ENCODE peak calls at places on chromosomes 13 and 19, in nine cellular contexts. M is fibroblast of pulmonary artery, O is transverse colon, H is breast epithelium, Y is left ventricle myocardium inferior, A is tibial nerve, D is AG04450, N is epithelial cell of esophagus, X is prostate gland. J is an unnamed sample.

GRCh38 chr19:6220385-6221191 is 59.2 kb downstream of the MLLT1 start:
- DNase-seq in M (peak), A (peak), D (no peak), O (peak), H (peak), Y (peak), X (no peak), N (peak), J (peak)

GRCh38 chr13:113926951-113927660 is 46.8 kb downstream of the C13orf46 start:
- DNase-seq in X (no peak), O (no peak), M (no peak), A (no peak), D (no peak), N (no peak), H (peak), Y (peak), J (no peak)

GRCh38 chr13:98429977-98430785 is 146.7 kb downstream of the STK24 start:
- DNase-seq in A (no peak), Y (no peak), X (no peak), N (no peak), D (no peak), O (no peak), M (no peak), H (no peak), J (no peak)

GRCh38 chr19:5152013-5152763 is 183.3 kb downstream of the KDM4B start:
- DNase-seq in H (no peak), M (no peak), N (no peak), A (no peak), X (no peak), O (no peak), Y (no peak), D (no peak), J (no peak)

GRCh38 chr19:44113784-44114390 is 688 bp downstream of the ZNF225 start:
- DNase-seq in N (no peak), X (peak), D (no peak), M (no peak), A (no peak), Y (no peak), H (no peak), O (peak), J (peak)

GRCh38 chr13:110629735-110630134 is 14.4 kb downstream of the NAXD start:
- DNase-seq in H (no peak), O (no peak), Y (no peak), D (no peak), X (no peak), M (no peak), A (no peak), N (no peak), J (no peak)

GRCh38 chr19:58024661-58025060 is 9.2 kb upstream of the ZSCAN1 start:
- DNase-seq in O (no peak), H (no peak), Y (no peak), M (no peak), X (no peak), N (no peak), A (no peak), D (no peak), J (no peak)

GRCh38 chr19:54188224-54188871 is 1.0 kb downstream of the MBOAT7 start:
- DNase-seq in D (no peak), N (peak), X (no peak), A (no peak), O (no peak), M (peak), H (no peak), Y (no peak), J (peak)

GRCh38 chr19:58338825-58339558 is 12.2 kb downstream of the ZSCAN22 start:
- DNase-seq in Y (no peak), X (no peak), H (no peak), A (no peak), M (no peak), O (no peak), D (no peak), N (peak), J (no peak)

GRCh38 chr19:51194527-51195315 is 30.2 kb upstream of the CD33 start:
- DNase-seq in M (no peak), O (no peak), H (no peak), Y (no peak), N (no peak), X (no peak), D (no peak), A (no peak), J (no peak)

GRCh38 chr13:101481421-101481820 is 28.9 kb downstream of the ITGBL1 start:
- DNase-seq in M (no peak), N (no peak), H (no peak), O (no peak), D (no peak), Y (no peak), X (no peak), A (no peak), J (no peak)

GRCh38 chr19:13095393-13095784 is 7.3 kb downstream of the LYL1 start:
- DNase-seq in D (no peak), Y (no peak), H (no peak), N (no peak), M (no peak), O (no peak), A (no peak), X (no peak), J (no peak)

GRCh38 chr19:1799695-1800342 is 12.3 kb downstream of the ATP8B3 start:
- DNase-seq in A (no peak), O (no peak), X (no peak), H (no peak), D (no peak), M (no peak), N (no peak), Y (no peak), J (no peak)

GRCh38 chr13:89988206-89988605 is 1359.3 kb upstream of the MIR17HG start:
- DNase-seq in M (no peak), A (no peak), D (no peak), Y (no peak), N (no peak), H (no peak), O (no peak), X (no peak), J (no peak)

GRCh38 chr19:1862424-1863307 is 713 bp downstream of the KLF16 start:
- DNase-seq in D (no peak), X (no peak), M (no peak), O (peak), H (no peak), Y (no peak), A (no peak), N (peak), J (no peak)

GRCh38 chr13:112210401-112210800 is 143.5 kb downstream of the SOX1 start:
- DNase-seq in A (no peak), D (no peak), O (no peak), Y (no peak), N (no peak), X (no peak), H (no peak), M (no peak), J (no peak)

GRCh38 chr19:47309608-47310007 is at the start of gene C5AR1:
- DNase-seq in H (no peak), A (no peak), O (peak), M (no peak), D (no peak), X (no peak), Y (peak), N (no peak), J (no peak)

GRCh38 chr13:44403720-44404063 is 30.1 kb downstream of the SERP2 start:
- DNase-seq in D (no peak), O (no peak), X (no peak), H (no peak), A (no peak), N (peak), Y (no peak), M (no peak), J (no peak)

GRCh38 chr13:50529154-50529882 is 314.2 kb downstream of the DLEU7 start:
- DNase-seq in D (peak), M (peak), A (peak), N (peak), O (peak), H (peak), Y (peak), X (peak), J (peak)

GRCh38 chr19:48271531-48272151 is 1.8 kb downstream of the ZNF114 start:
- DNase-seq in M (peak), H (no peak), Y (peak), A (no peak), N (peak), O (peak), D (no peak), X (no peak), J (peak)

GRCh38 chr13:83943530-83944279 is 61.4 kb upstream of the SLITRK1 start:
- DNase-seq in A (no peak), X (no peak), Y (no peak), O (no peak), M (no peak), D (no peak), H (no peak), N (no peak), J (no peak)

GRCh38 chr13:39616087-39616694 is 13.2 kb upstream of the LHFPL6 start:
- DNase-seq in H (peak), N (peak), O (peak), M (peak), X (peak), D (peak), Y (no peak), A (peak), J (peak)

GRCh38 chr13:96960379-96960778 is 33.9 kb downstream of the OXGR1 start:
- DNase-seq in Y (no peak), M (no peak), O (no peak), N (no peak), A (no peak), D (no peak), H (no peak), X (no peak), J (no peak)

GRCh38 chr13:96963786-96964475 is 30.3 kb downstream of the OXGR1 start:
- DNase-seq in N (peak), D (no peak), M (no peak), Y (no peak), H (no peak), O (no peak), X (no peak), A (no peak), J (no peak)

GRCh38 chr13:96952592-96952991 is 41.7 kb downstream of the OXGR1 start:
- DNase-seq in X (no peak), H (no peak), D (no peak), O (no peak), Y (no peak), A (no peak), M (no peak), N (no peak), J (no peak)

GRCh38 chr13:96958286-96958891 is 35.9 kb downstream of the OXGR1 start:
- DNase-seq in Y (no peak), O (no peak), X (peak), N (peak), H (no peak), M (peak), A (peak), D (no peak), J (peak)
- TF ChIP-seq CTCF in Y (peak), O (peak), X (peak), N (peak), H (peak), M (peak), A (peak), D (peak), J (peak)

DNA sequence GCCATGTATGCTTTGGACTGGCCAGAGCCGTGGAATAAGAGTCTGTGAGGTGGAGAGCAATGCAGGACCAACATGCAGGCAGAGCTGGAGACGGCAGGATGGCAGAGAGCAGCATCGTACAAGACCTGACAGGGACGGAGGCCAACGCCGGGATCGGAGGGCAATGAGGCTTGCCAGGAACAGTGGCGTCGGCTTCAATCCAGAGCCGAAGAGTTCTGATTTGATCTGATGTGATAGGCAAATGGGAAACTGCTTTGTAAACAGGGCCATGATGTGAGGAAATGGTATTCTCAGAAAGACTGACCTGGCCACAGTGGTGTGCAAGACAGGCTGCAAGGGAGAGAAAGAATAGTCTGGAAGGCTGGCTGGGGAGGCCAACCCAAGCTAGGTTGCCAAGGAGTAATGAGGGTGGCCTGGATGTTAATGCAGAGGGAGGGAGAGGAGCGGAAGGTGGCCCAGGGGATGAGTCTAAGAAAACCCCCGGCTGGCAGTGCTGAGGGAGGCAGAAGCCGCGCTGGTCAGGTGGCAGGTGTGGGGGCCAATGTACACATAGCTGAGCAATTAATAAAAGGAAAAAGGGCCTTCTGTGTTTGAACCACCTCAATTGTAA is 26.7 kb downstream of the RCBTB2 start:
- DNase-seq in M (no peak), D (no peak), N (no peak), A (no peak), O (no peak), Y (no peak), X (peak), H (no peak), J (no peak)
- H3K4me3 ChIP-seq in M (no peak), D (no peak), N (no peak), A (no peak), O (no peak), Y (peak), X (no peak), H (no peak), J (no peak)

GRCh38 chr19:33375156-33375744 is 1.7 kb downstream of the CEBPG start:
- DNase-seq in H (no peak), O (no peak), Y (no peak), A (no peak), X (no peak), D (no peak), N (no peak), M (no peak), J (no peak)

GRCh38 chr19:33374406-33374703 is 846 bp downstream of the CEBPG start:
- DNase-seq in X (no peak), D (no peak), A (no peak), M (no peak), O (no peak), Y (no peak), H (no peak), N (peak), J (peak)

GRCh38 chr19:33376423-33376822 is 2.9 kb downstream of the CEBPG start:
- DNase-seq in O (peak), N (peak), X (no peak), Y (peak), H (no peak), D (no peak), A (peak), M (peak), J (peak)

GRCh38 chr19:33375760-33376159 is 2.3 kb downstream of the CEBPG start:
- DNase-seq in X (no peak), H (no peak), Y (no peak), O (no peak), D (no peak), A (no peak), N (peak), M (peak), J (peak)

GRCh38 chr19:33373701-33374405 is at the start of gene CEBPG:
- DNase-seq in A (no peak), M (peak), H (no peak), O (peak), D (no peak), N (peak), X (no peak), Y (peak), J (peak)
- TF ChIP-seq CTCF in A (peak), M (no peak), H (no peak), O (no peak), D (peak), N (no peak), X (no peak), Y (peak), J (peak)

DNA sequence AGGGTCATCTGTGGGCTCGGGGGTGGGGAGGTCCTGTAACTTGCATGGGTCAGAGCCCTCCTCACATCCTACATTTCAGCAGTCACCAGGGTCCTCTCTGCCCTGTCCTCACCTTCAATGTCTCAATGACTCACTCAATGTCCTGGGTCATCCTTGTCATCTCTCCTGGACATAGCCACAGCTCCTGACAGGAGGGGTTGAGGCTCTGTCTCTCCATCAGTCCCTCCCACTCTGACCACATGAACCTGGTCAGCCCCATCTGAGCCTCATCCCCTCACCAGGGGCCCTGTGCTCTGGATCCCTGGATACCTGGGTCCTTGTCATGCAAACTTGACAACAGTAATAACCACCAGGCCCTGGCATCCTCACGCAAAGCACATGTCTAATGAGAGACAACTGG is 13.4 kb downstream of the CEACAM21 start:
- DNase-seq in O (no peak), A (no peak), Y (no peak), X (no peak), H (no peak), D (no peak), N (no peak), M (no peak), J (no peak)
- H3K4me3 ChIP-seq in O (no peak), A (no peak), Y (no peak), X (no peak), H (no peak), D (no peak), N (no peak), M (no peak), J (no peak)

J was measured in fibroblast of the aortic adventitia.